ENCODE peak calls at places on chromosomes 3 and 15, in eight cellular contexts. C is upper lobe of right lung, B is endothelial cell, F is glutamatergic neuron, V is fibroblast of lung, G is dorsolateral prefrontal cortex, X is lung, Y is Calu3. R is an unnamed sample.

GRCh38 chr3:79167651-79168416 is 600.0 kb downstream of the ROBO1 start:
- DNase-seq in B (no peak), C (no peak), X (no peak), F (no peak), V (peak), G (no peak), Y (no peak), R (no peak)

GRCh38 chr15:67048281-67049279 is 16.8 kb upstream of the SMAD3 start:
- DNase-seq in X (peak), V (peak), C (peak), G (no peak), B (no peak), Y (peak), F (no peak), R (no peak)

GRCh38 chr3:50269460-50269859 is 513 bp downstream of the SEMA3B start:
- DNase-seq in Y (no peak), V (no peak), F (no peak), X (no peak), C (no peak), G (no peak), B (no peak), R (no peak)

GRCh38 chr3:107431298-107432012 is 54.2 kb downstream of the CCDC54 start:
- DNase-seq in C (peak), Y (peak), B (peak), F (peak), X (peak), G (peak), V (peak), R (no peak)

GRCh38 chr3:110420158-110420641 is 651.4 kb upstream of the NECTIN3 start:
- DNase-seq in F (no peak), V (peak), C (no peak), X (no peak), G (no peak), B (no peak), Y (no peak), R (no peak)

GRCh38 chr3:111763101-111763500 is 96.0 kb upstream of the PHLDB2 start:
- DNase-seq in V (no peak), B (no peak), C (no peak), F (no peak), X (no peak), Y (no peak), G (no peak), R (no peak)

GRCh38 chr3:58672451-58672850 is 5.9 kb upstream of the FAM3D start:
- DNase-seq in V (no peak), Y (peak), B (no peak), C (no peak), X (no peak), F (no peak), G (no peak), R (no peak)

GRCh38 chr15:80640546-80641121 is 54.5 kb upstream of the ABHD17C start:
- DNase-seq in F (no peak), C (no peak), X (no peak), V (no peak), Y (no peak), B (no peak), G (no peak), R (no peak)

GRCh38 chr3:73419179-73419803 is 205.4 kb downstream of the PDZRN3 start:
- DNase-seq in Y (no peak), F (no peak), G (no peak), C (no peak), X (no peak), B (no peak), V (peak), R (no peak)

GRCh38 chr15:91480426-91480825 is 373.1 kb upstream of the SLCO3A1 start:
- DNase-seq in B (no peak), V (no peak), G (no peak), X (no peak), C (no peak), Y (no peak), F (no peak), R (no peak)

GRCh38 chr3:58261954-58262666 is 24.5 kb downstream of the ABHD6 start:
- DNase-seq in X (no peak), G (no peak), F (no peak), C (no peak), V (no peak), Y (no peak), B (no peak), R (no peak)

GRCh38 chr3:111750278-111750884 is 108.7 kb upstream of the PHLDB2 start:
- DNase-seq in B (no peak), V (no peak), X (no peak), C (no peak), G (no peak), F (no peak), Y (no peak), R (no peak)

GRCh38 chr3:186099178-186099577 is 9.7 kb downstream of the ETV5 start:
- DNase-seq in V (peak), C (peak), F (peak), Y (peak), B (no peak), X (peak), G (peak), R (no peak)

GRCh38 chr15:93202405-93202804 is 113.4 kb upstream of the RGMA start:
- DNase-seq in C (no peak), V (no peak), B (no peak), G (no peak), X (no peak), F (no peak), Y (no peak), R (no peak)

GRCh38 chr3:39990532-39990931 is 181.1 kb downstream of the MYRIP start:
- DNase-seq in B (peak), X (no peak), V (peak), C (no peak), G (no peak), F (peak), Y (peak), R (no peak)

GRCh38 chr3:131361464-131362421 is 19.8 kb upstream of the NUDT16 start:
- DNase-seq in X (peak), B (peak), F (peak), C (peak), V (peak), Y (peak), G (peak), R (peak)

GRCh38 chr3:111472556-111472955 is 69.4 kb upstream of the CD96 start:
- DNase-seq in B (no peak), X (no peak), F (no peak), Y (no peak), G (no peak), C (no peak), V (no peak), R (no peak)

GRCh38 chr15:52568569-52569243 is at the start of gene ARPP19:
- DNase-seq in C (peak), V (peak), F (peak), X (peak), G (peak), Y (peak), B (peak), R (peak)
- TF ChIP-seq CTCF in C (no peak), V (no peak), F (no peak), X (no peak), G (peak), Y (no peak), B (no peak), R (no peak)

DNA sequence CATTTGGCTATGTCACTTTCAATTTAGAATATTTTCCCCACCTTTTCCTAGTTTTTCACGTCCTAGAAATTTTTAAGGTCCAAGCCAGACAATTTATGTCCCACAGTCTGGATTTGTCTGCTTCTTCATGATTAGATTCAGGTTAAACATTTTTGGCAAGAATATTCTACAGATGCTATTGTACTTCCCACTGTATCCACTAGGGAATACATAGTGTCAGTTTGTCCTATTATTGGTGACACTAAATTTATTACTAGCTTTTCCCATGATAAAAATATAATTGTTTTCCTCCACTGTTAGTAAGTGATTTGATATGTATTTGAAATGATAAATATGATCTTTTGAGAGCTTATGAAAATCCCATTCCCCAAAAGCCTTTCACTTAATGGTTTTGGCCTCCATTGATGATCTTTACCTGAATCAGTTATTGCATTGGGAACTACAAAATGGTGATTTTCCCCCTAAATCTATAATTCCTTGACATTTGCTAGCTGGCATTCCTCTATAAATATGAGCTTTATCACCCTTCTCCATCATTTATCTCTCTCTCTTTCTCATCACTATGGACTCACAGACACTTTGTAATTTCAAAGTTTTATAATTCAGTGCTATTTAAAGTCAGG is 8.3 kb downstream of the ARL14 start:
- DNase-seq in X (no peak), B (no peak), F (no peak), Y (no peak), C (no peak), G (no peak), V (no peak), R (no peak)
- TF ChIP-seq CTCF in X (no peak), B (peak), F (peak), Y (peak), C (no peak), G (peak), V (no peak), R (no peak)

GRCh38 chr15:42131826-42132806 is 24.3 kb downstream of the PLA2G4F start:
- DNase-seq in G (peak), C (peak), B (no peak), X (peak), F (no peak), V (no peak), Y (no peak), R (no peak)

GRCh38 chr15:42136513-42136912 is 19.9 kb downstream of the PLA2G4F start:
- DNase-seq in X (no peak), Y (no peak), F (no peak), C (peak), G (no peak), V (no peak), B (no peak), R (no peak)

GRCh38 chr15:42134617-42135243 is 21.7 kb downstream of the PLA2G4F start:
- DNase-seq in G (no peak), F (no peak), X (no peak), B (no peak), V (no peak), Y (no peak), C (no peak), R (no peak)

GRCh38 chr15:42133356-42133755 is 23.1 kb downstream of the PLA2G4F start:
- DNase-seq in G (no peak), B (no peak), X (no peak), Y (no peak), F (no peak), C (no peak), V (no peak), R (no peak)

DNA sequence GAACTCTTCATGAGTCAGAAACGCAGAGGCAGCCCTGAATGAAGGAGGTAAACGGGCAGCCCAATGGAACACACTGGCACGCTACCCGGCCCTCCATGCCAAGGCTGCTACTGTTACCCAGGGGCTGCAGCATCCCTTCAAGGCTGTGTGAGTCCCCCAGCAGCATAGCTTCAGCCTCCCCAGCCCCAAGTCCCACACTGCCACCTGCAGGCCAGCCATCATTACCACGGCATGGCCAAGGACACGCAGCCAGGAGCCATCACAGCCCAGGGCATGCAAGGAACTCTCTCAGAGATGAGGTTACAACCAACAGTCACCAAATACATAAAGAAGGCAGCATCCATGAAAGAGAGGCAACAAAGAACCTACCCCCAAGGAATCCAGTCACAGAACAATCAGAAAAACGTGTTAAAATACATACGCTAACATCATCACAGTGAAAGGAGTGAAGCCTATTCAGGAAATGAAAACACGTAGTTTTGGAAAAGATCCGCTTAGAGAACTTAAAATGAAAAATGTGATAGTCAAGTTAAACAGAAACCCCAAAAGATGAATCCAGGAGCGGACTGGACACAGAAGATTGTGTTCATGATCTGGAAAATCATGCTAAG is 22.4 kb downstream of the PLA2G4F start:
- DNase-seq in F (peak), G (no peak), X (peak), C (peak), V (peak), Y (peak), B (peak), R (no peak)
- TF ChIP-seq CTCF in F (peak), G (peak), X (peak), C (peak), V (peak), Y (no peak), B (peak), R (no peak)

DNA sequence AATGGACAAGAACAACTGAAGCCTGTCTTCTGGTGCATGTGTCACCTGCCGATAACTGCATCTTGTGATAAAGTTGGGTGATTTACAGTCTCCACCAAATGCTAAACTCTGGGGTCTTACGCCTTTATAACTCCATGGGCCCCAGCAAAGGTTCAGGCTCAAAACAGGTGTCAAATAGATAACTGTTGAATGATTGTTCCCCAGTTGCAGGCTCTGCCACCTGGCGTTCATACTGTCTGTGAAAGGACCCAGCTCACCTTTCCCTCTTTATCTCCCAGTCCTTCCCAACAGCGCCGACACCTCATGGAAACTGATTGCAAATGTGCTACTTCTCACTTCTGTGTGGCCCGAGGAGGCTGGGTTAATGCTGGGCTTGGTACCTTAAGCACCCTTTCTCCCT is 8.3 kb upstream of the SNX22 start:
- DNase-seq in G (no peak), Y (no peak), V (no peak), X (no peak), F (no peak), B (no peak), C (no peak), R (no peak)
- TF ChIP-seq CTCF in G (no peak), Y (no peak), V (no peak), X (no peak), F (no peak), B (no peak), C (no peak), R (no peak)

GRCh38 chr3:167835359-167835758 is 99.8 kb downstream of the SERPINI1 start:
- DNase-seq in B (no peak), X (no peak), V (no peak), Y (no peak), F (no peak), G (no peak), C (no peak), R (no peak)

GRCh38 chr3:167835953-167836352 is 100.4 kb downstream of the SERPINI1 start:
- DNase-seq in C (no peak), Y (no peak), F (no peak), B (no peak), G (no peak), V (no peak), X (no peak), R (no peak)

GRCh38 chr3:167840247-167840646 is 104.7 kb downstream of the SERPINI1 start:
- DNase-seq in F (no peak), G (no peak), Y (no peak), X (no peak), B (no peak), V (no peak), C (no peak), R (no peak)

GRCh38 chr3:167839460-167839859 is 103.9 kb downstream of the SERPINI1 start:
- DNase-seq in V (no peak), X (no peak), C (no peak), F (no peak), G (no peak), B (no peak), Y (no peak), R (no peak)

GRCh38 chr3:167837430-167837829 is 101.9 kb downstream of the SERPINI1 start:
- DNase-seq in Y (no peak), V (peak), G (no peak), X (no peak), C (no peak), B (no peak), F (no peak), R (no peak)
- TF ChIP-seq CTCF in Y (no peak), V (no peak), G (no peak), X (no peak), C (peak), B (no peak), F (no peak), R (no peak)

DNA sequence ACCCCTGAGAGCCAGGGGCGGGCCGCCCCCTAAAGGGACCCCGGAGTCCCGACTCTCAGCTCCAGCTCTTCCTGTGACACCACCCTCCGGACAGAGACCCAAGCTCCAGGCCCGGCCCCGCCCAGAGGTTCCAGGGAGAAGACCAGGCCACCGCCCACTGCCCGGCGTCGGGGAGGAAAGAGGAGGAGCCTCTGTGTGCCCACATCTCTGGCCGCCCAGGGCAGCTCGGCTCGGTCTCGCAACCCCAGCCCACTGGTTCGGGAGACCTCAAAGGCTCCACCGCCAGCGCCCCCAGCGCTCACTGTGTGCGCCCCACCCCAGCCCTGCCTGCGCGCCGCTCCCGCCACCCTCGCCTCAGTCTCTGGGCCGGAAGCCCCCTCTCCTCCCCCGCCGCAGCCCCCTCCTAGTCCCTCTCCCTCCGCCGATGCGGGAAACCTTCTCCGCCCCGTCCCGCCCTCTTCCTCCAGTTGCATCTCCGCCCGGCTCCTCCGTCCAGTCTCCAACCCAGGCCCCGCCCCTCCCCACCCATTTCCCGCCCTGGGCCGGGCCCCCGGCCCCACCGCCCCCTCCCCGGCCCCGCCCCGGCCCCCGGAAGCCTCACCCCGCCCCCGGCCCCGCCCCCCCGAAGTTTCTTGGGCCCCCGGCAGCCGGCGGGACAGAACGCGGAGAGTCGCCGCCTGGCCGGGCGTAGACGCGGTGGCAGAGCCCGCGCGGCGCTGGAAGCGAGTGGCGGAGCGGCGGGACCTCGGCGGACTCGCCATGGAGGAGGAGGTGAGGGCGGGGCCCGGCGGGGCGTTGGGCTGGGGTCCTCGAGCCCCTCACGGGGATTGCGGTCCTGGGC is at the start of gene PLEKHO2:
- DNase-seq in B (peak), Y (peak), G (peak), C (peak), F (peak), X (peak), V (peak), R (peak)
- TF ChIP-seq CTCF in B (no peak), Y (peak), G (no peak), C (peak), F (peak), X (no peak), V (no peak), R (no peak)

GRCh38 chr3:126422121-126422520 is 27.4 kb downstream of the CFAP100 start:
- DNase-seq in Y (no peak), B (no peak), V (no peak), C (no peak), F (no peak), G (no peak), X (no peak), R (no peak)

GRCh38 chr3:126419886-126420786 is 25.4 kb downstream of the CFAP100 start:
- DNase-seq in B (no peak), C (peak), G (no peak), F (no peak), Y (no peak), X (no peak), V (no peak), R (no peak)

GRCh38 chr3:126422571-126423091 is 27.9 kb downstream of the CFAP100 start:
- DNase-seq in V (no peak), Y (no peak), C (no peak), B (no peak), G (no peak), X (no peak), F (no peak), R (no peak)

GRCh38 chr3:126423191-126424038 is 28.7 kb downstream of the CFAP100 start:
- DNase-seq in V (no peak), C (no peak), F (no peak), G (no peak), B (no peak), Y (no peak), X (no peak), R (no peak)

DNA sequence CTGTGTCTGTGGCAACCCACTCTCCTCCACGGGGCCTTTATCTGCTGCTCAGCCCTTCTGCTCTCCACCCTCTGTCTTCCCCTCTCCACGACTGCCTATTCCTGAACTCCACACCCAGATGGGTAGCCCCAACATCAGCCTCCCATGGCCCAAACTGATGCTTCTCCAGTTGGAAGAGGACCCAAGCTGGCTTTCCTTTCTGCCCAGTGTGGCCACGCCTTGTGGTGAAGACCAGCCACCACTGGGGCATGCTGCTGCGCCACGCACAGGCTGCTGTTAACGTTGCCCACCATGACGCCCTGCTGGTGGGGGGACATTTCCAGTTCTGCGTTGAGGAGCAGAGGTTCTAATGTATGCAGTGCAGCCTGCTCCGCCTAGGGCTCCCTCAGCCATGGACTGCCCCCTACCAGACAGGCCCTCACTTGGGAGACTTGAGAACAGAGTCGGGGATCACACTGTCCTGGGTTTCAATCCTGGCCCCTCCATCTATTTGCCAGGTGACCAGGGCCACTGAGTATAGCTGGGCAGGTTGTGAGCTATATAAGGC is 26.9 kb downstream of the CFAP100 start:
- DNase-seq in G (no peak), F (no peak), X (no peak), Y (no peak), C (no peak), V (no peak), B (no peak), R (no peak)
- TF ChIP-seq CTCF in G (no peak), F (no peak), X (no peak), Y (no peak), C (no peak), V (no peak), B (no peak), R (no peak)

R was measured in omental fat pad.